ENCODE peak calls at places on chromosomes 12 and 14, in four cellular contexts. One of them, this sample, is unnamed.

GRCh38 chr12:6845395-6845794 is 4.7 kb downstream of the GNB3 start:
- DNase-seq in Karpas-422: no peak
- DNase-seq in CMK: no peak
- DNase-seq in ovary: no peak
- DNase-seq in this sample: no peak

GRCh38 chr14:102949062-102949800 is 26.8 kb downstream of the AMN start:
- DNase-seq in Karpas-422: peak
- DNase-seq in CMK: peak
- DNase-seq in ovary: no peak
- DNase-seq in this sample: no peak

GRCh38 chr12:80353254-80353653 is 90.8 kb upstream of the PTPRQ start:
- DNase-seq in Karpas-422: no peak
- DNase-seq in CMK: no peak
- DNase-seq in ovary: no peak
- DNase-seq in this sample: no peak

GRCh38 chr12:14171111-14171510 is 189.7 kb upstream of the GRIN2B start:
- DNase-seq in Karpas-422: peak
- DNase-seq in CMK: no peak
- DNase-seq in ovary: no peak
- DNase-seq in this sample: no peak

GRCh38 chr14:63893701-63894458 is 41.1 kb downstream of the SYNE2 start:
- DNase-seq in Karpas-422: no peak
- DNase-seq in CMK: no peak
- DNase-seq in ovary: peak
- DNase-seq in this sample: no peak

GRCh38 chr12:119247007-119247719 is 68.4 kb downstream of the HSPB8 start:
- DNase-seq in Karpas-422: no peak
- DNase-seq in CMK: no peak
- DNase-seq in ovary: no peak
- DNase-seq in this sample: no peak

GRCh38 chr12:109131522-109132050 is 15.2 kb downstream of the ACACB start:
- DNase-seq in Karpas-422: no peak
- DNase-seq in CMK: no peak
- DNase-seq in ovary: no peak
- DNase-seq in this sample: no peak

GRCh38 chr14:69328765-69329164 is 68.8 kb downstream of the GALNT16 start:
- DNase-seq in Karpas-422: no peak
- DNase-seq in CMK: no peak
- DNase-seq in ovary: no peak
- DNase-seq in this sample: no peak

GRCh38 chr12:116244001-116244400 is 33.5 kb downstream of the MED13L start:
- DNase-seq in Karpas-422: no peak
- DNase-seq in CMK: no peak
- DNase-seq in ovary: no peak
- DNase-seq in this sample: no peak

GRCh38 chr12:51926718-51927117 is 19.4 kb downstream of the ACVRL1 start:
- DNase-seq in Karpas-422: peak
- DNase-seq in CMK: no peak
- DNase-seq in ovary: no peak
- DNase-seq in this sample: no peak

GRCh38 chr12:15700595-15700994 is 88.6 kb downstream of the EPS8 start:
- DNase-seq in Karpas-422: no peak
- DNase-seq in CMK: no peak
- DNase-seq in ovary: no peak
- DNase-seq in this sample: no peak

This sample was measured in nephron progenitor cell.